ENCODE peak calls at places on chromosomes 7 and 10, in ten cellular contexts. L, B, W, A, C, K, G, V, D and M are unnamed samples.

GRCh38 chr10:47374611-47375536 is 9.2 kb downstream of the ZNF488 start:
- DNase-seq in G (no peak), A (no peak), L (no peak), C (no peak), K (no peak), W (peak), V (no peak), D (no peak), B (no peak), M (peak)

GRCh38 chr10:23172846-23173548 is 19.1 kb upstream of the PTF1A start:
- DNase-seq in A (peak), B (no peak), K (peak), V (peak), D (peak), C (no peak), G (no peak), W (no peak), L (no peak), M (peak)

GRCh38 chr10:121860810-121861209 is 67.0 kb downstream of the ATE1 start:
- DNase-seq in B (no peak), L (no peak), C (no peak), D (no peak), K (no peak), W (no peak), V (peak), A (no peak), G (no peak), M (no peak)

GRCh38 chr7:155011081-155011480 is 8.2 kb upstream of the PAXIP1 start:
- DNase-seq in W (peak), B (no peak), G (no peak), A (no peak), V (no peak), D (no peak), L (no peak), K (no peak), C (no peak), M (no peak)

GRCh38 chr10:89555688-89556445 is 20.5 kb upstream of the SLC16A12 start:
- DNase-seq in L (no peak), K (peak), C (no peak), V (no peak), G (no peak), B (no peak), W (peak), D (no peak), A (no peak), M (no peak)

GRCh38 chr7:128404143-128404681 is 5.6 kb downstream of the IMPDH1 start:
- DNase-seq in K (no peak), G (no peak), D (no peak), B (no peak), A (no peak), W (peak), C (no peak), L (no peak), V (no peak), M (no peak)

GRCh38 chr10:14659626-14660196 is 115.0 kb downstream of the FAM107B start:
- DNase-seq in L (no peak), G (no peak), A (no peak), K (no peak), W (peak), C (peak), D (no peak), B (no peak), V (no peak), M (no peak)

GRCh38 chr10:8055420-8056349 is 1.2 kb downstream of the GATA3 start:
- DNase-seq in L (no peak), W (no peak), D (no peak), C (no peak), K (no peak), A (no peak), G (no peak), V (no peak), B (no peak), M (peak)

GRCh38 chr7:113199841-113200240 is 81.5 kb upstream of the SMIM30 start:
- DNase-seq in C (no peak), D (no peak), K (no peak), A (no peak), L (no peak), B (no peak), W (peak), G (no peak), V (no peak), M (no peak)

GRCh38 chr7:23523486-23524075 is 8.2 kb downstream of the TRA2A start:
- DNase-seq in G (no peak), A (no peak), W (no peak), D (no peak), C (no peak), L (no peak), B (no peak), K (no peak), V (no peak), M (no peak)

GRCh38 chr10:50358925-50359687 is 107.8 kb upstream of the ASAH2 start:
- DNase-seq in V (no peak), C (no peak), W (no peak), G (no peak), D (no peak), K (no peak), B (no peak), A (no peak), L (no peak), M (no peak)

GRCh38 chr7:28407643-28408042 is 4.7 kb upstream of the CREB5 start:
- DNase-seq in V (no peak), A (no peak), W (peak), C (no peak), K (no peak), D (no peak), L (no peak), B (no peak), G (no peak), M (no peak)

GRCh38 chr7:15130666-15131541 is 228.4 kb upstream of the DGKB start:
- DNase-seq in D (no peak), A (no peak), C (no peak), K (no peak), G (no peak), V (no peak), W (peak), B (no peak), L (peak), M (no peak)

GRCh38 chr7:1689356-1689755 is 19.3 kb downstream of the ELFN1 start:
- DNase-seq in B (no peak), V (no peak), A (no peak), D (no peak), L (no peak), G (no peak), K (no peak), W (no peak), C (no peak), M (no peak)

GRCh38 chr7:34823650-34824258 is 165.7 kb downstream of the NPSR1 start:
- DNase-seq in V (peak), A (peak), L (peak), C (peak), B (peak), W (peak), G (no peak), D (peak), K (peak), M (peak)

GRCh38 chr10:91590142-91590903 is 42.5 kb downstream of the PPP1R3C start:
- DNase-seq in L (no peak), B (no peak), K (no peak), A (peak), C (no peak), G (peak), W (peak), D (no peak), V (no peak), M (no peak)

GRCh38 chr7:155685070-155685790 is 40.8 kb downstream of the RBM33 start:
- DNase-seq in V (no peak), C (no peak), A (no peak), G (no peak), W (peak), D (no peak), B (no peak), L (no peak), K (no peak), M (no peak)

GRCh38 chr7:77537595-77538185 is 595 bp downstream of the PTPN12 start:
- DNase-seq in A (peak), B (no peak), G (peak), K (peak), V (peak), C (peak), W (peak), L (peak), D (peak), M (no peak)

GRCh38 chr7:45176091-45176490 is 18.5 kb downstream of the RAMP3 start:
- DNase-seq in D (no peak), K (no peak), G (no peak), L (no peak), W (no peak), B (no peak), V (no peak), C (no peak), A (no peak), M (peak)

GRCh38 chr10:2146079-2146478 is 408.8 kb upstream of the ADARB2 start:
- DNase-seq in C (no peak), K (no peak), V (no peak), W (no peak), G (no peak), B (no peak), L (no peak), D (no peak), A (no peak), M (no peak)

GRCh38 chr7:17153571-17153970 is 144.9 kb upstream of the AHR start:
- DNase-seq in C (no peak), D (no peak), L (no peak), V (no peak), A (no peak), B (no peak), G (no peak), W (peak), K (no peak), M (no peak)

GRCh38 chr10:33352154-33352553 is 17.7 kb upstream of the NRP1 start:
- DNase-seq in W (peak), A (no peak), L (no peak), G (no peak), V (no peak), D (no peak), C (no peak), B (no peak), K (no peak), M (no peak)

GRCh38 chr7:151755131-151755787 is 121.7 kb downstream of the PRKAG2 start:
- DNase-seq in B (no peak), W (no peak), A (no peak), C (no peak), G (no peak), V (no peak), L (no peak), K (no peak), D (no peak), M (no peak)

GRCh38 chr10:87844837-87845623 is 18.3 kb downstream of the KLLN start:
- DNase-seq in L (no peak), A (no peak), V (no peak), C (no peak), D (no peak), W (peak), G (no peak), K (no peak), B (no peak), M (no peak)

GRCh38 chr7:60706-61105 is 131.7 kb upstream of the FAM20C start:
- DNase-seq in B (no peak), A (no peak), G (no peak), C (no peak), K (no peak), V (no peak), L (no peak), W (no peak), D (no peak), M (no peak)

GRCh38 chr7:31747553-31747952 is 60.5 kb downstream of the PPP1R17 start:
- DNase-seq in B (no peak), D (no peak), W (no peak), A (no peak), V (no peak), G (no peak), L (no peak), C (no peak), K (no peak), M (no peak)

GRCh38 chr7:7761974-7762769 is 43.8 kb upstream of the RPA3 start:
- DNase-seq in W (peak), A (no peak), B (no peak), D (no peak), K (no peak), V (no peak), L (peak), C (no peak), G (no peak), M (no peak)

GRCh38 chr7:17275749-17276671 is 22.4 kb upstream of the AHR start:
- DNase-seq in A (no peak), D (no peak), K (no peak), W (peak), L (peak), C (no peak), B (no peak), G (no peak), V (no peak), M (no peak)

GRCh38 chr10:99540673-99541531 is 8.2 kb downstream of the NKX2-3 start:
- DNase-seq in V (peak), W (no peak), A (no peak), K (peak), C (no peak), B (no peak), L (no peak), G (no peak), D (peak), M (peak)

GRCh38 chr7:145848691-145849090 is 267.9 kb upstream of the CNTNAP2 start:
- DNase-seq in V (peak), C (no peak), G (no peak), W (peak), A (no peak), B (no peak), D (peak), K (peak), L (no peak), M (peak)

GRCh38 chr7:100641463-100641859 is at the start of gene TFR2:
- DNase-seq in D (no peak), V (no peak), K (no peak), C (no peak), L (no peak), G (no peak), A (no peak), B (no peak), W (no peak), M (no peak)

GRCh38 chr10:121267236-121268003 is 330.8 kb downstream of the FGFR2 start:
- DNase-seq in W (no peak), A (no peak), B (no peak), K (no peak), C (no peak), L (no peak), G (no peak), D (no peak), V (no peak), M (no peak)

GRCh38 chr10:89203237-89203636 is 3.9 kb downstream of the CH25H start:
- DNase-seq in G (no peak), A (no peak), D (no peak), C (no peak), K (no peak), W (no peak), V (no peak), B (no peak), L (no peak), M (no peak)